ENCODE peak calls at places on chromosomes 3 and 15, in six cellular contexts. G, T, X, A, L and C are unnamed samples.

GRCh38 chr3:113746955-113747718 is at the start of gene ATP6V1A:
- DNase-seq in G (no peak), T (peak; percentile 82), X (no peak), A (peak; percentile 84), L (peak; percentile 85), C (no peak)

GRCh38 chr3:101677436-101678286 is 729 bp upstream of the ZBTB11 start:
- DNase-seq in G (no peak), T (peak; percentile 62), X (no peak), A (no peak), L (no peak), C (no peak)

GRCh38 chr15:25743160-25743908 is 119.8 kb downstream of the ATP10A start:
- DNase-seq in G (no peak), T (no peak), X (no peak), A (no peak), L (no peak), C (no peak)

GRCh38 chr15:27679621-27680521 is 419.2 kb downstream of the OCA2 start:
- DNase-seq in G (no peak), T (no peak), X (no peak), A (no peak), L (no peak), C (no peak)

GRCh38 chr3:111669926-111670630 is 74.9 kb upstream of the ZBED2 start:
- DNase-seq in G (no peak), T (no peak), X (peak; percentile 68), A (no peak), L (no peak), C (no peak)

GRCh38 chr15:78298983-78299301 is 467 bp downstream of the SKIC8 start:
- DNase-seq in G (no peak), T (no peak), X (peak; percentile 24), A (no peak), L (no peak), C (no peak)

GRCh38 chr3:38401563-38401962 is 52.1 kb upstream of the ACVR2B start:
- DNase-seq in G (no peak), T (no peak), X (no peak), A (no peak), L (no peak), C (no peak)

GRCh38 chr3:69462022-69462825 is 76.3 kb upstream of the FRMD4B start:
- DNase-seq in G (no peak), T (no peak), X (no peak), A (no peak), L (no peak), C (no peak)

GRCh38 chr3:15470261-15470660 is 42.9 kb downstream of the EAF1 start:
- DNase-seq in G (no peak), T (no peak), X (no peak), A (no peak), L (no peak), C (no peak)

GRCh38 chr3:124277516-124277890 is 285.6 kb upstream of the ROPN1 start:
- DNase-seq in G (no peak), T (no peak), X (no peak), A (no peak), L (peak; percentile 48), C (no peak)

GRCh38 chr3:112375117-112375516 is 42.2 kb downstream of the CD200 start:
- DNase-seq in G (no peak), T (no peak), X (no peak), A (no peak), L (no peak), C (no peak)

GRCh38 chr15:39704235-39704634 is 78.4 kb downstream of the FSIP1 start:
- DNase-seq in G (no peak), T (no peak), X (no peak), A (no peak), L (no peak), C (no peak)

GRCh38 chr3:111277226-111277625 is 205.6 kb downstream of the NECTIN3 start:
- DNase-seq in G (no peak), T (no peak), X (peak; percentile 43), A (no peak), L (no peak), C (no peak)

GRCh38 chr15:84889313-84889990 is 5.0 kb downstream of the SLC28A1 start:
- DNase-seq in G (no peak), T (no peak), X (no peak), A (no peak), L (no peak), C (no peak)

GRCh38 chr3:59660852-59661624 is 611.2 kb upstream of the CFAP20DC start:
- DNase-seq in G (no peak), T (no peak), X (no peak), A (no peak), L (peak; percentile 32), C (no peak)

GRCh38 chr15:65355173-65355982 is 22.4 kb downstream of the IGDCC3 start:
- DNase-seq in G (no peak), T (no peak), X (no peak), A (no peak), L (no peak), C (no peak)

GRCh38 chr3:143951351-143951971 is 20.2 kb upstream of the DIPK2A start:
- DNase-seq in G (no peak), T (no peak), X (peak; percentile 33), A (no peak), L (no peak), C (no peak)

GRCh38 chr3:172266103-172266502 is 182.2 kb downstream of the GHSR start:
- DNase-seq in G (no peak), T (no peak), X (no peak), A (no peak), L (no peak), C (no peak)

DNA sequence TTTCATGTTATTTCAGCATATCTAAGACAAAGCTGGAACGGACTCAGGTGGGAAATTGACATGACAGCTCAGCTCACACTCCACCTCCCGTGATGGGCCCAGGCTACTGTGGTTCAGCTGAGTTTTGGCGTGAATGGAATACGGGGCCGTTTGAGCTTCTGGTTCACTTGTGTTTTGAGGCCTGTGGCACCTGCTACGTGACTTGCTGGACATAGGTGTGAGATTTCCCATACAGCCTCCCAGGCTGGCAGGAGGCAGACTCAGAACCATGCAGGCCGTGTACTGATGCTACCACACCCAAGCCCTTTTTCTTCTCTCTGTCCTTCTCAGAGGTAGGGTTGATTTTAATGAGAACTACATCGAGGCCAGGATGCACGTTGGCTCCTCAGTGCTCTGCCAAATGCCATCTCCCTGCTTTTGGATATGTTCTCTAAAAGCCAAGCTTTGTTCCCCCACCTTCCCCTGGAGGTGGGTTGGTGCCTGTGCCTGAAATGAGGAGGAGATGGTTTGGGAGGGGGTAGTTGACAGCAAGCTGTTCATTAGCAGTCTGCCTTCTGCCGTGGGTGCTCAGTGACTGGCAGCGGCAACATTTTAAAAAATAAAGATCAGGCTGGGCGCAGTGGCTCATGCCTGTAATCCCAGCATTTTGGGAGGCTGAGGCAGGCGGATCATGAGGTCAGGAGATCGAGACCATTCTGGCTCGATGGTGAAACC is 48.7 kb downstream of the TRAK1 start:
- DNase-seq in G (no peak), T (no peak), X (no peak), A (no peak), L (no peak), C (no peak)
- TF ChIP-seq CTCF in G (no peak), T (no peak), X (no peak), A (no peak), L (no peak), C (no peak)

DNA sequence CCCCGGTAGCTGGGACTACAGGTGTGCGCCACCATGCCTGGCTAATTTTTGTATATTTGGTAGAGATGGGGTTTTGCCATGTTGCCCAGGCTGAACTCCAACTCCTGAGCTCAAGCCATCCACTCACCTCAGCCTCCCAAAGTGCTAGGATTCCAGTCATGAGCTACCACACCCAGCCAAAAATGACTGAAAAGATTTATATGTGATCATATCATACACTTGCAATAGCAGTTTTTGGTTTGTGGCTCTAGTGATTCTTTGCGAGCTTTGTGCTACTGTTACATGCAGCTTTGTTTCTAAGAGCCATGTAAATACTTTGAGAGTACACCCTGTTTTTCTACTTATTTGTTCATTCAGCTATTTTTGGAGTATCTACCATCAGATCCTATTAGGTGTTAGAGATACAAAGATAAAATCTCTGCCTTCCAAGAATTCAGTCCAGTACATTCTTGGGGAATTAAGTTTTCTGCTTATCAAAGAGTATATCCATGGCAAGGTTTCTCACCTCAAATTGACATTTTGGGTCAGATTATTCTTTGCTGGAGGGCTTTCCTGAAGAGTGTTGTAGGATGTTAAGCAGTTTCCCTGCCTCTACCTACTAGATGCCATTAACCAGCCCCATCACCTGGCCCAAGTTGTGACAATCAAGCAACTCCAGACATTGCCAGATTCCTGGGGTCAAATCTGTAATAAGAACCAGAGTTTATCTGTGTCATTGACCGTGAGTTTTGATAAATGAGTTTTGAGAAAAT is 15.0 kb downstream of the SNAP23 start:
- DNase-seq in G (no peak), T (no peak), X (no peak), A (no peak), L (no peak), C (no peak)
- H3K4me3 ChIP-seq in G (no peak overlapping the region), T (no peak overlapping the region), X (no peak overlapping the region), A (no peak overlapping the region), L (no peak overlapping the region), C (no peak overlapping the region)

GRCh38 chr15:80834906-80835305 is 55.7 kb downstream of the CEMIP start:
- DNase-seq in G (no peak), T (no peak), X (no peak), A (no peak), L (no peak), C (no peak)

GRCh38 chr15:80832676-80833075 is 53.5 kb downstream of the CEMIP start:
- DNase-seq in G (no peak), T (no peak), X (no peak), A (no peak), L (no peak), C (no peak)

GRCh38 chr15:80835338-80835737 is 56.2 kb downstream of the CEMIP start:
- DNase-seq in G (no peak), T (no peak), X (no peak), A (no peak), L (no peak), C (no peak)

GRCh38 chr15:80836223-80836622 is 57.1 kb downstream of the CEMIP start:
- DNase-seq in G (no peak), T (no peak), X (no peak), A (no peak), L (no peak), C (no peak)

DNA sequence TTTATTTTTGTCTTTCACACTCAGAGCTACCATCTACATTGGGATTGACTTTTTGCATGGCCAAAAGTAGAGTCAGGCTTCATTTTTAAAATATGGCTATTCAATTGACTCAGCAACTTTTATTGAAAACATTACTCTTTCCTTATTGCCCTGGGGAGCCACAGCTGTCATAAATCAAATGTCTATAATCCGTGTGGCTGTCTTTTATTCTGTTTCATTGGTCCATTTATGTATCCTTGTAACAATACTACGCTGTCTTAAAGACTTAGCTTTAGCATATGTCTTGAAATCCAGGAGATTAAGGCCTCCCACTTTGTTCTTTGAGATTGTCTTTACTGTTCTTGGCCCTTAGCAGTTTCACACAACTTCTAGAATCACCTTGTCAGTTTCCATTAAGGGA is 55.2 kb downstream of the CEMIP start:
- DNase-seq in G (no peak), T (no peak), X (no peak), A (no peak), L (no peak), C (no peak)
- H3K36me3 ChIP-seq in G (no peaks in the 10 kb centered on the region), T (no peaks in the 10 kb centered on the region), X (no peaks in the 10 kb centered on the region), A (no peaks in the 10 kb centered on the region), L (no peaks in the 10 kb centered on the region), C (no peaks in the 10 kb centered on the region)

DNA sequence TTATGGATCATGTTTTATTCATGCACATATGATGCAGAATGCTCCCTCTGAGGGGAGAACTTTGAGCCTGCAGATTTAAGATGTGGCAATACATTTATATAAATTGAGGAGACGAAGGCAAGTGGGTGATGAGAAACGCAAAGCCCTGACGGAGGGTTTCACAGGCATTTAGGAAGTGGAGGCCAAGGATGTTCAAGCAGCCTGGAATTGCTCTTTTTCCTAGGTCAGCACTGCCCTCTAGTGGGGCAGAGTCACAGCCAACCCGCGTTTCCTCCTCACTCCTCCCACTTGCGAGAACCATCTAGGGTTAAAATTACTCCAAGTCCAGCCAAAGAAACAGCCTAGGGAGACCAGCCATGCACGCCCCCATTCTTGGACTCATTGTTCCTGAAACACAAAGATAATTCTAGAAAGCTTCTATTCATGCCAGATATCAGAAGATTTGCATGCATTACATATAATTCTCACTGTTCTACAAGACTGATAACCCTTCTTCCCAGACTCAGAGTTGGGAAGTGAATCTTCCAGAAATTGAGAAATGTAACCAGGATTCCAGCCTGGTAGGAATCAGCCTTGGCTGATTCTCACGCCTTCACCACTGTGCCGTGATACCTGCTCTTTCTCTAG is 228.8 kb downstream of the SLCO3A1 start:
- DNase-seq in G (no peak), T (peak; percentile 71), X (peak; percentile 64), A (no peak), L (peak; percentile 77), C (no peak)
- TF ChIP-seq CTCF in G (peak; percentile 91), T (peak; percentile 82), X (peak; percentile 93), A (peak; percentile 51), L (peak; percentile 80), C (peak; percentile 89)